ENCODE peak calls at places on chromosomes 7 and 10, in ten cellular contexts. T is KBM-7; N is HCT116; Q is ELF-1; W is KG1; F is aorta; G is AG09319; Z is mesendoderm; M is activated CD8-positive, alpha-beta memory T cell treated with anti-CD3 and anti-CD28 coated beads for 48 hours; P is hippocampal formation. B is an unnamed sample.

GRCh38 chr7:1055084-1055450 is 10.7 kb downstream of the GPR146 start:
- DNase-seq in T (no peak), N (no peak), Q (peak; percentile 89), W (no peak), F (peak; percentile 80), G (no peak), Z (no peak), M (no peak), P (peak; percentile 72), B (no peak)

GRCh38 chr7:50960621-50961310 is 178.1 kb upstream of the GRB10 start:
- DNase-seq in T (no peak), N (no peak), Q (no peak), W (no peak), F (no peak), G (no peak), Z (no peak), M (no peak), P (no peak), B (no peak)

GRCh38 chr10:83881647-83882046 is 257.7 kb upstream of the GHITM start:
- DNase-seq in T (no peak), N (no peak), Q (no peak), W (no peak), F (no peak), G (no peak), Z (no peak), M (no peak), P (peak; percentile 6), B (no peak)

GRCh38 chr10:69558559-69558958 is 14.7 kb downstream of the NEUROG3 start:
- DNase-seq in T (no peak), N (no peak), Q (no peak), W (no peak), F (no peak), G (no peak), Z (no peak), M (no peak), P (no peak), B (no peak)

GRCh38 chr10:6929157-6929830 is 349.2 kb upstream of the PRKCQ start:
- DNase-seq in T (peak; percentile 74), N (no peak), Q (no peak), W (peak; percentile 57), F (no peak), G (no peak), Z (no peak), M (no peak), P (peak; percentile 5), B (no peak)

GRCh38 chr7:42574693-42575084 is 337.2 kb downstream of the C7orf25 start:
- DNase-seq in T (no peak), N (no peak), Q (peak; percentile 4), W (no peak), F (no peak), G (no peak), Z (peak; percentile 25), M (no peak), P (no peak), B (no peak)

GRCh38 chr7:5594616-5595544 is 171.2 kb upstream of the TNRC18 start:
- DNase-seq in T (peak; percentile 29), N (no peak), Q (peak; percentile 84), W (peak; percentile 52), F (peak; percentile 65), G (no peak), Z (peak; percentile 59), M (no peak), P (peak; percentile 52), B (peak; percentile 30)

GRCh38 chr10:60208676-60209269 is 180.9 kb downstream of the ANK3 start:
- DNase-seq in T (peak; percentile 31), N (peak; percentile 23), Q (no peak), W (no peak), F (no peak), G (peak; percentile 7), Z (peak; percentile 69), M (no peak), P (no peak), B (peak; percentile 25)

B was measured in Panc1.